ENCODE peak calls at places on chromosomes 4 and X, in five cellular contexts. One of them, this sample, is unnamed. For H3K4me1, the result is how much of the 10 kb centered on the place peaks cover.

GRCh38 chr4:87120411-87121162 is 99.8 kb downstream of the KLHL8 start:
- DNase-seq in MM.1S: no peak
- DNase-seq in endodermal cell: no peak
- DNase-seq in CD4-positive, alpha-beta memory T cell: no peak
- DNase-seq in thoracic aorta: peak
- DNase-seq in this sample: peak

GRCh38 chr4:64890131-64890710 is 481.0 kb upstream of the TECRL start:
- DNase-seq in MM.1S: no peak
- DNase-seq in endodermal cell: no peak
- DNase-seq in CD4-positive, alpha-beta memory T cell: no peak
- DNase-seq in thoracic aorta: no peak
- DNase-seq in this sample: no peak

GRCh38 chr4:110211007-110211769 is 12.8 kb upstream of the ELOVL6 start:
- DNase-seq in MM.1S: peak
- DNase-seq in endodermal cell: no peak
- DNase-seq in CD4-positive, alpha-beta memory T cell: peak
- DNase-seq in thoracic aorta: no peak
- DNase-seq in this sample: no peak

GRCh38 chr4:106898621-106899230 is 137.4 kb downstream of the DKK2 start:
- DNase-seq in MM.1S: peak
- DNase-seq in endodermal cell: peak
- DNase-seq in CD4-positive, alpha-beta memory T cell: no peak
- DNase-seq in thoracic aorta: no peak
- DNase-seq in this sample: no peak

GRCh38 chrX:38220024-38220935 is at the start of gene SRPX:
- DNase-seq in MM.1S: peak
- DNase-seq in endodermal cell: peak
- DNase-seq in CD4-positive, alpha-beta memory T cell: no peak
- DNase-seq in thoracic aorta: no peak
- DNase-seq in this sample: no peak

GRCh38 chr4:48906283-48907173 is at the start of gene OCIAD2:
- DNase-seq in MM.1S: peak
- DNase-seq in endodermal cell: peak
- DNase-seq in CD4-positive, alpha-beta memory T cell: peak
- DNase-seq in thoracic aorta: no peak
- DNase-seq in this sample: peak

GRCh38 chr4:53763813-53764597 is 172.7 kb upstream of the LNX1 start:
- DNase-seq in MM.1S: no peak
- DNase-seq in endodermal cell: no peak
- DNase-seq in CD4-positive, alpha-beta memory T cell: no peak
- DNase-seq in thoracic aorta: no peak
- DNase-seq in this sample: no peak

GRCh38 chrX:46251755-46252154 is 293.5 kb downstream of the ZNF674 start:
- DNase-seq in MM.1S: no peak
- DNase-seq in endodermal cell: no peak
- DNase-seq in CD4-positive, alpha-beta memory T cell: no peak
- DNase-seq in thoracic aorta: no peak
- DNase-seq in this sample: no peak

DNA sequence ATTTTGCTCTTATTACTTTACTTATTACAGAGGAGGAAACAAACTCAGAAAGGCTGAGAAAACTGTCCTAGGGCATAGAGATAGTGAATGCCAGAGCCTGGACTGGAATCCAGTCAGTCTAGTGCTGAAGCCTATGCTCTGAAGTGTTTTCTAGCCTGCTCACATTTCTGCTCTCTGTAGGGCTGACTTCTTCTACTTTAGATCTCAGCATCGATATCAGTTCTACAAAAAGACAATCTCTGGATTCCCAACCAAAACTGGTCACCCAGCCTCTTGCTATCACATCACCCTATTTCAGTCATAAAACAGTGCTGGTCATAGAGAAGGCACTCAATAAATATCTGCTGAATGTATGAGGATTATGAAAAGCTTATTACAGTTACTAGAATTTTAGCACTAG is 87.2 kb downstream of the FAM13A start:
- DNase-seq in MM.1S: no peak
- DNase-seq in endodermal cell: no peak
- DNase-seq in CD4-positive, alpha-beta memory T cell: no peak
- DNase-seq in thoracic aorta: no peak
- DNase-seq in this sample: no peak
- H3K4me1 ChIP-seq in MM.1S: under half
- H3K4me1 ChIP-seq in endodermal cell: under half
- H3K4me1 ChIP-seq in CD4-positive, alpha-beta memory T cell: under half
- H3K4me1 ChIP-seq in thoracic aorta: under half
- H3K4me1 ChIP-seq in this sample: under half

GRCh38 chr4:184787766-184788503 is 37.8 kb downstream of the ACSL1 start:
- DNase-seq in MM.1S: no peak
- DNase-seq in endodermal cell: no peak
- DNase-seq in CD4-positive, alpha-beta memory T cell: no peak
- DNase-seq in thoracic aorta: no peak
- DNase-seq in this sample: no peak
- H3K4me3 ChIP-seq in MM.1S: no peak
- H3K4me3 ChIP-seq in endodermal cell: no peak
- H3K4me3 ChIP-seq in CD4-positive, alpha-beta memory T cell: no peak
- H3K4me3 ChIP-seq in thoracic aorta: no peak
- H3K4me3 ChIP-seq in this sample: no peak

GRCh38 chr4:92235741-92236140 is 68.0 kb upstream of the GRID2 start:
- DNase-seq in MM.1S: no peak
- DNase-seq in endodermal cell: no peak
- DNase-seq in CD4-positive, alpha-beta memory T cell: no peak
- DNase-seq in thoracic aorta: no peak
- DNase-seq in this sample: no peak

GRCh38 chr4:92237559-92237958 is 66.2 kb upstream of the GRID2 start:
- DNase-seq in MM.1S: no peak
- DNase-seq in endodermal cell: no peak
- DNase-seq in CD4-positive, alpha-beta memory T cell: no peak
- DNase-seq in thoracic aorta: no peak
- DNase-seq in this sample: no peak

GRCh38 chr4:92241094-92241493 is 62.7 kb upstream of the GRID2 start:
- DNase-seq in MM.1S: no peak
- DNase-seq in endodermal cell: no peak
- DNase-seq in CD4-positive, alpha-beta memory T cell: no peak
- DNase-seq in thoracic aorta: no peak
- DNase-seq in this sample: no peak

GRCh38 chr4:92234393-92235176 is 69.2 kb upstream of the GRID2 start:
- DNase-seq in MM.1S: no peak
- DNase-seq in endodermal cell: no peak
- DNase-seq in CD4-positive, alpha-beta memory T cell: no peak
- DNase-seq in thoracic aorta: no peak
- DNase-seq in this sample: no peak

GRCh38 chr4:92236907-92237306 is 66.9 kb upstream of the GRID2 start:
- DNase-seq in MM.1S: no peak
- DNase-seq in endodermal cell: no peak
- DNase-seq in CD4-positive, alpha-beta memory T cell: no peak
- DNase-seq in thoracic aorta: no peak
- DNase-seq in this sample: no peak
- H3K4me1 ChIP-seq in MM.1S: under half
- H3K4me1 ChIP-seq in endodermal cell: under half
- H3K4me1 ChIP-seq in CD4-positive, alpha-beta memory T cell: under half
- H3K4me1 ChIP-seq in thoracic aorta: under half
- H3K4me1 ChIP-seq in this sample: under half

DNA sequence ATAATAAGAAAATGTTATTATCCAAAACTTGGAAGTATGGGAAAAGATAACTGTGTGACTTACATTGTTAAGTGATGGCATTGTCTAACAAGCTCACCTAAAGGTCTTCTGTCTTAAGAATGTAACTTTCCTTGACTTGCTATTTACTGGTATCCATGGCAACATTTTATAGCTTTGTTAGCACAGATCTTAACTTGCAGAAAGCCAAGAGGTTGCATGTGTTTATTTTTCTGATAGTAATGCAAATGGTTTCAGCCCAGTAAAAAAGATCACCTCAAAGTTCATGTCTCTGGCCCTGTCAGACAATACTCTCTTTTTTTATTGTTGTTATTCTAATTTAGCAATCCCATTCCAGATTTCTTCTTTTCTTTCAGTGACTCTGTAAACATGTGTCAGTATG is 425.3 kb downstream of the SPRY1 start:
- DNase-seq in MM.1S: no peak
- DNase-seq in endodermal cell: no peak
- DNase-seq in CD4-positive, alpha-beta memory T cell: no peak
- DNase-seq in thoracic aorta: no peak
- DNase-seq in this sample: no peak
- H3K4me3 ChIP-seq in MM.1S: no peak
- H3K4me3 ChIP-seq in endodermal cell: peak
- H3K4me3 ChIP-seq in CD4-positive, alpha-beta memory T cell: no peak
- H3K4me3 ChIP-seq in thoracic aorta: no peak
- H3K4me3 ChIP-seq in this sample: no peak

GRCh38 chr4:169658196-169658595 is 37.8 kb downstream of the CLCN3 start:
- DNase-seq in MM.1S: no peak
- DNase-seq in endodermal cell: no peak
- DNase-seq in CD4-positive, alpha-beta memory T cell: no peak
- DNase-seq in thoracic aorta: no peak
- DNase-seq in this sample: no peak

GRCh38 chr4:169659736-169660670 is 39.6 kb downstream of the CLCN3 start:
- DNase-seq in MM.1S: no peak
- DNase-seq in endodermal cell: peak
- DNase-seq in CD4-positive, alpha-beta memory T cell: peak
- DNase-seq in thoracic aorta: peak
- DNase-seq in this sample: peak

GRCh38 chr4:169655401-169655800 is 35.0 kb downstream of the CLCN3 start:
- DNase-seq in MM.1S: no peak
- DNase-seq in endodermal cell: no peak
- DNase-seq in CD4-positive, alpha-beta memory T cell: no peak
- DNase-seq in thoracic aorta: no peak
- DNase-seq in this sample: no peak

GRCh38 chr4:169658970-169659735 is 38.8 kb downstream of the CLCN3 start:
- DNase-seq in MM.1S: no peak
- DNase-seq in endodermal cell: no peak
- DNase-seq in CD4-positive, alpha-beta memory T cell: no peak
- DNase-seq in thoracic aorta: no peak
- DNase-seq in this sample: no peak

GRCh38 chr4:169657470-169658107 is 37.2 kb downstream of the CLCN3 start:
- DNase-seq in MM.1S: no peak
- DNase-seq in endodermal cell: no peak
- DNase-seq in CD4-positive, alpha-beta memory T cell: no peak
- DNase-seq in thoracic aorta: no peak
- DNase-seq in this sample: no peak
- H3K4me1 ChIP-seq in MM.1S: under half
- H3K4me1 ChIP-seq in endodermal cell: under half
- H3K4me1 ChIP-seq in CD4-positive, alpha-beta memory T cell: under half
- H3K4me1 ChIP-seq in thoracic aorta: under half
- H3K4me1 ChIP-seq in this sample: under half

GRCh38 chr4:158536833-158537232 is 15.2 kb downstream of the RXFP1 start:
- DNase-seq in MM.1S: no peak
- DNase-seq in endodermal cell: no peak
- DNase-seq in CD4-positive, alpha-beta memory T cell: no peak
- DNase-seq in thoracic aorta: no peak
- DNase-seq in this sample: no peak

GRCh38 chr4:158540125-158540907 is 18.6 kb downstream of the RXFP1 start:
- DNase-seq in MM.1S: no peak
- DNase-seq in endodermal cell: no peak
- DNase-seq in CD4-positive, alpha-beta memory T cell: no peak
- DNase-seq in thoracic aorta: no peak
- DNase-seq in this sample: no peak

GRCh38 chr4:158535130-158535614 is 13.5 kb downstream of the RXFP1 start:
- DNase-seq in MM.1S: peak
- DNase-seq in endodermal cell: no peak
- DNase-seq in CD4-positive, alpha-beta memory T cell: no peak
- DNase-seq in thoracic aorta: no peak
- DNase-seq in this sample: no peak

GRCh38 chr4:158538911-158539310 is 17.2 kb downstream of the RXFP1 start:
- DNase-seq in MM.1S: no peak
- DNase-seq in endodermal cell: no peak
- DNase-seq in CD4-positive, alpha-beta memory T cell: no peak
- DNase-seq in thoracic aorta: no peak
- DNase-seq in this sample: no peak

DNA sequence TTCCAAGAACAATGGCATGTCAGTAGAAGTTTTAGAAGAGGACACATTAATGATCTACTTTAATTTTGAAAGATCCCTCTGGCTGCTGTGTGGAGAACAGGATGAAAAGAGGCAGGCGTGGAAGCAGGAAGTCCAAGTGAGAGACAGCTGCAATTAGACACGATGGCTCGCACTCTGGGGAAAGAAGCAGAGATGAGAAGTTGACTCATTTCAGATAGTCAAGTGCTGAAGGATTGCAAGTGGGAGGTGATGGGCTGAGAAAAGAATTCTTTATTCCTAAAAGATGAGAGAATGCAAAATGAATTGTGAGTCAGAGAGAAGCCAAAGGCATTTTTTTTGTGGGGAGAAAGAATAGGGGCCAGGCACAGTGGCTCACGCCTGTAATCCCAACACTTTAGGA is 16.5 kb downstream of the RXFP1 start:
- DNase-seq in MM.1S: no peak
- DNase-seq in endodermal cell: no peak
- DNase-seq in CD4-positive, alpha-beta memory T cell: no peak
- DNase-seq in thoracic aorta: no peak
- DNase-seq in this sample: no peak
- H3K4me3 ChIP-seq in MM.1S: no peak
- H3K4me3 ChIP-seq in endodermal cell: no peak
- H3K4me3 ChIP-seq in CD4-positive, alpha-beta memory T cell: no peak
- H3K4me3 ChIP-seq in thoracic aorta: no peak
- H3K4me3 ChIP-seq in this sample: no peak